ENCODE peak calls at places on chromosomes 1 and 21, in five cellular contexts. One of them, this sample, is unnamed.

GRCh38 chr1:211752951-211753486 is 77.5 kb downstream of the LPGAT1 start:
- DNase-seq in K562: no peak
- DNase-seq in HepG2: no peak
- DNase-seq in GM12878: no peak
- DNase-seq in SK-N-SH: no peak
- DNase-seq in this sample: no peak

GRCh38 chr1:182657026-182657425 is 27.4 kb downstream of the RGS8 start:
- DNase-seq in HepG2: no peak
- DNase-seq in SK-N-SH: no peak
- DNase-seq in GM12878: no peak
- DNase-seq in K562: no peak
- DNase-seq in this sample: no peak

GRCh38 chr1:42035205-42035829 is 116.6 kb upstream of the HIVEP3 start:
- DNase-seq in HepG2: no peak
- DNase-seq in SK-N-SH: peak
- DNase-seq in GM12878: no peak
- DNase-seq in K562: peak
- DNase-seq in this sample: no peak

GRCh38 chr1:152870831-152871730 is 7.0 kb upstream of the SMCP start:
- DNase-seq in HepG2: peak
- DNase-seq in GM12878: no peak
- DNase-seq in SK-N-SH: no peak
- DNase-seq in K562: peak
- DNase-seq in this sample: peak

GRCh38 chr1:9453375-9454093 is 85.7 kb upstream of the SLC25A33 start:
- DNase-seq in K562: no peak
- DNase-seq in HepG2: no peak
- DNase-seq in GM12878: no peak
- DNase-seq in SK-N-SH: peak
- DNase-seq in this sample: no peak

GRCh38 chr1:26626994-26627393 is 68.8 kb upstream of the ARID1A start:
- DNase-seq in GM12878: no peak
- DNase-seq in K562: no peak
- DNase-seq in SK-N-SH: no peak
- DNase-seq in HepG2: no peak
- DNase-seq in this sample: no peak

GRCh38 chr1:205598841-205599666 is 32.8 kb downstream of the ELK4 start:
- DNase-seq in GM12878: no peak
- DNase-seq in K562: no peak
- DNase-seq in SK-N-SH: no peak
- DNase-seq in HepG2: no peak
- DNase-seq in this sample: no peak

GRCh38 chr1:37288900-37289299 is 185.5 kb upstream of the ZC3H12A start:
- DNase-seq in K562: peak
- DNase-seq in HepG2: no peak
- DNase-seq in GM12878: peak
- DNase-seq in SK-N-SH: no peak
- DNase-seq in this sample: peak

GRCh38 chr1:76868154-76868882 is 1.0 kb downstream of the ST6GALNAC5 start:
- DNase-seq in GM12878: no peak
- DNase-seq in K562: no peak
- DNase-seq in SK-N-SH: peak
- DNase-seq in HepG2: no peak
- DNase-seq in this sample: no peak

GRCh38 chr1:6329851-6330250 is 63.7 kb downstream of the ACOT7 start:
- DNase-seq in HepG2: no peak
- DNase-seq in SK-N-SH: no peak
- DNase-seq in K562: no peak
- DNase-seq in GM12878: no peak
- DNase-seq in this sample: no peak

GRCh38 chr1:170355267-170355801 is 176.6 kb upstream of the GORAB start:
- DNase-seq in K562: no peak
- DNase-seq in SK-N-SH: no peak
- DNase-seq in GM12878: no peak
- DNase-seq in HepG2: no peak
- DNase-seq in this sample: no peak

DNA sequence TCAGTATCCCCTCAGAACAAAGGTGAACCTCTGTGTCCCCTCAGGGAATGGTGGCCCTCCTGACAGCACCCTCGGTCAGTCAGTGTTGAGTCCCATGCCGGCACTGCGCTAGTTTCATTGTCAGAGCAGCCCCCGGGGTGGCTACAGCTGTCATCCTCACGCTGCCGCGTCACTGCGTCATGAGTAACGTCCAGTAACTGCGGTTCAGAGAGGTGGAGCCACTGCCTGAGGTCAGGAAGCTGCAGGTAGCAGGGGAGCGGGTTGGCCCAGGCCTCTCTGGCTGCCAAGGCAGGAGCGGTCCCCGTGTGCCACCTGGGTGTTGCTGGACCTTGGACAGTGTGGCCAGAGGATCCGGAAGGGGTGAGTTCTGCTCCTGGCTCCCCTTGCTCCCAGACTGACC is 20.2 kb upstream of the WNT4 start:
- DNase-seq in GM12878: no peak
- DNase-seq in HepG2: no peak
- DNase-seq in K562: peak
- DNase-seq in SK-N-SH: no peak
- DNase-seq in this sample: no peak
- H3K4me3 ChIP-seq in GM12878: no peak
- H3K4me3 ChIP-seq in HepG2: no peak
- H3K4me3 ChIP-seq in K562: peak
- H3K4me3 ChIP-seq in SK-N-SH: no peak
- H3K4me3 ChIP-seq in this sample: no peak

GRCh38 chr1:209613351-209614150 is 30.0 kb downstream of the CAMK1G start:
- DNase-seq in SK-N-SH: no peak
- DNase-seq in HepG2: no peak
- DNase-seq in GM12878: no peak
- DNase-seq in K562: no peak
- DNase-seq in this sample: no peak
- TF ChIP-seq REST in SK-N-SH: no peak
- TF ChIP-seq REST in HepG2: no peak
- TF ChIP-seq REST in GM12878: no peak
- TF ChIP-seq REST in K562: no peak
- TF ChIP-seq REST in this sample: no peak

DNA sequence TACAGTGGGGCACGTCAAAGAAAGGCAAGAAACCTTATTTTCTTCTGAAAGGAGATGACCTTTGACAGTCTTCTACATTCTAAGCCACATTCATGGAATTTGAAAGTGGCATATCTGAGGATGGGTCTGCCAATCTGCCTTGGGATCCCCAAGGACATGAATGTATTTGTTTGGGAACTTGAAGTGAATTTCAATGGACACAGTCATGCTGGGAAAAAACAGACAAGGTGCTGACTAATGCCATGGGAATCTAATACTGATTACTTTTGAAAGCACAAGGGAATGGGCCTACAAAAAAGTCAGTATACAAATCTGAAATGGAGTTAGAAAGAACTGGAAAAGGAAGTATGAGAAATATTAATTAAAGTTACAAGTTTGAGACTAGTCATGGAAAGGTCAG is 128.8 kb downstream of the KCNJ6 start:
- DNase-seq in SK-N-SH: no peak
- DNase-seq in HepG2: no peak
- DNase-seq in K562: no peak
- DNase-seq in GM12878: no peak
- DNase-seq in this sample: no peak
- TF ChIP-seq GABPA in SK-N-SH: no peak
- TF ChIP-seq GABPA in HepG2: no peak
- TF ChIP-seq GABPA in K562: no peak
- TF ChIP-seq GABPA in GM12878: no peak
- TF ChIP-seq GABPA in this sample: no peak

GRCh38 chr1:158019177-158019868 is 25.9 kb downstream of the KIRREL1 start:
- DNase-seq in HepG2: peak
- DNase-seq in SK-N-SH: no peak
- DNase-seq in GM12878: no peak
- DNase-seq in K562: no peak
- DNase-seq in this sample: no peak
- H3K4me3 ChIP-seq in HepG2: no peak
- H3K4me3 ChIP-seq in SK-N-SH: peak
- H3K4me3 ChIP-seq in GM12878: no peak
- H3K4me3 ChIP-seq in K562: no peak
- H3K4me3 ChIP-seq in this sample: no peak

GRCh38 chr1:198155253-198155652 is 1.5 kb upstream of the NEK7 start:
- DNase-seq in HepG2: no peak
- DNase-seq in K562: no peak
- DNase-seq in SK-N-SH: no peak
- DNase-seq in GM12878: no peak
- DNase-seq in this sample: no peak

GRCh38 chr1:198157241-198157846 is 546 bp downstream of the NEK7 start:
- DNase-seq in GM12878: no peak
- DNase-seq in HepG2: peak
- DNase-seq in SK-N-SH: peak
- DNase-seq in K562: peak
- DNase-seq in this sample: no peak

GRCh38 chr1:198157847-198158765 is 1.3 kb downstream of the NEK7 start:
- DNase-seq in GM12878: no peak
- DNase-seq in HepG2: no peak
- DNase-seq in K562: peak
- DNase-seq in SK-N-SH: peak
- DNase-seq in this sample: no peak

GRCh38 chr1:198156111-198156744 is 570 bp upstream of the NEK7 start:
- DNase-seq in K562: peak
- DNase-seq in GM12878: no peak
- DNase-seq in SK-N-SH: peak
- DNase-seq in HepG2: peak
- DNase-seq in this sample: peak

DNA sequence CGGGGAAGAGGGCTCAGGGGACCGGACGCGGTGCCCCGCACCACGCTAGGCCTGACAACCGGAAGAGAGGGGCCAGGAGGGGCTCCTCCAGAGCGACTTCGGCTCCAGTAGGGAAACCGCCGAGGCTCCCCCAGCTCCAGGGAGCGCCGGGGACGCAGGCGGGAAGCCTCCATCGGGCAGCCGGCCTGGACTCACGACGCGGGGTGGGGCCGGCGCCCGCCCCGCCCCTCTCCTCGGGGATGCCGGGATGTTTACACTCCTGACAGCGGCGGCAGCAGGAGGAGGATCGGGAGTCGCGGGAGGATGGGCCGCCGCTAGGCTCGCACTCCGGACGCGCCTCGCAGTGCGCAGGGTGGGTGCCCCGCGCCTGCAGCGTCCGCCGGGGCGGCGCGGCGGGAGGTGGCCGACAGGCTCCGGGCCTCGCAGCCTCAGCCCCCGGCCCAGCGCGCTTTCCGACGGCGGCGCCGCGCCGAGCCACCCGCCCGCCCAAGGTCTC is at the start of gene NEK7:
- DNase-seq in HepG2: peak
- DNase-seq in SK-N-SH: peak
- DNase-seq in K562: peak
- DNase-seq in GM12878: no peak
- DNase-seq in this sample: peak
- TF ChIP-seq REST in HepG2: no peak
- TF ChIP-seq REST in SK-N-SH: peak
- TF ChIP-seq REST in K562: no peak
- TF ChIP-seq REST in GM12878: no peak
- TF ChIP-seq REST in this sample: no peak

This sample was measured in HL-60.